ENCODE peak calls at places on chromosome 22, in eight cellular contexts. M is mesendoderm, R is H9, O is neural progenitor cell, V is IMR-90, H is fibroblast of lung, L is MM.1S, D is endothelial cell of umbilical vein. Y is an unnamed sample.

GRCh38 chr22:49180683-49181024 is 647.0 kb downstream of the BRD1 start:
- DNase-seq in M (no peak), R (no peak), D (no peak), V (no peak), H (no peak), L (no peak), O (no peak), Y (no peak)

GRCh38 chr22:41822289-41823057 is 10.4 kb upstream of the SREBF2 start:
- DNase-seq in O (peak; percentile 35), D (peak; percentile 65), L (peak; percentile 60), M (peak; percentile 84), V (peak; percentile 82), H (peak; percentile 69), R (no peak), Y (no peak)

GRCh38 chr22:30212996-30213441 is 33.5 kb downstream of the LIF start:
- DNase-seq in V (no peak), L (no peak), H (peak; percentile 80), D (no peak), M (no peak), O (no peak), R (no peak), Y (no peak)

GRCh38 chr22:17918840-17919239 is 105.5 kb downstream of the MICAL3 start:
- DNase-seq in M (no peak), L (no peak), O (no peak), R (no peak), V (peak; percentile 64), H (no peak), D (no peak), Y (no peak)

GRCh38 chr22:39808087-39808486 is 85.5 kb downstream of the ENTHD1 start:
- DNase-seq in L (no peak), V (peak; percentile 6), R (peak; percentile 64), H (peak; percentile 11), D (peak; percentile 28), O (peak; percentile 58), M (peak; percentile 68), Y (peak; percentile 85)

GRCh38 chr22:17785185-17786184 is 11.2 kb upstream of the BID start:
- DNase-seq in V (no peak), H (peak; percentile 22), O (peak; percentile 50), D (peak; percentile 11), L (peak; percentile 71), R (peak; percentile 88), M (peak; percentile 89), Y (peak; percentile 94)

GRCh38 chr22:25350551-25350971 is 131.1 kb downstream of the CRYBB2 start:
- DNase-seq in R (peak; percentile 52), H (no peak), L (no peak), D (no peak), M (no peak), O (no peak), V (no peak), Y (no peak)

GRCh38 chr22:44410396-44411056 is 87.5 kb downstream of the RTL6 start:
- DNase-seq in V (no peak), M (no peak), D (no peak), H (no peak), R (peak; percentile 24), O (no peak), L (no peak), Y (peak; percentile 41)

GRCh38 chr22:30249049-30250038 is 2.8 kb upstream of the LIF start:
- DNase-seq in D (no peak), R (no peak), V (no peak), O (no peak), H (peak; percentile 79), L (no peak), M (no peak), Y (no peak)

GRCh38 chr22:21917206-21917958 is 35.3 kb downstream of the PPM1F start:
- DNase-seq in D (no peak), H (peak; percentile 14), M (peak; percentile 45), O (no peak), V (no peak), R (no peak), L (no peak), Y (no peak)

GRCh38 chr22:46023558-46023981 is 46.6 kb upstream of the WNT7B start:
- DNase-seq in M (peak; percentile 68), V (peak; percentile 92), D (peak; percentile 40), H (peak; percentile 55), R (no peak), L (no peak), O (no peak), Y (peak; percentile 34)
- H3K4me1 ChIP-seq in M (no peaks in the 10 kb centered on the region), V (peaks cover 4% of the 10 kb centered on the region), D (peaks cover 3% of the 10 kb centered on the region), H (peaks cover 2% of the 10 kb centered on the region), R (no peaks in the 10 kb centered on the region), L (no peaks in the 10 kb centered on the region), O (peaks cover 5% of the 10 kb centered on the region), Y (no peaks in the 10 kb centered on the region)

GRCh38 chr22:22934543-22935055 is 47.0 kb downstream of the IGLL5 start:
- DNase-seq in O (no peak), V (no peak), R (no peak), L (no peak), H (no peak), M (no peak), D (no peak), Y (no peak)

GRCh38 chr22:22935056-22935545 is 47.5 kb downstream of the IGLL5 start:
- DNase-seq in D (no peak), H (no peak), O (no peak), L (no peak), M (no peak), V (no peak), R (no peak), Y (no peak)

GRCh38 chr22:22936190-22936914 is 48.7 kb downstream of the IGLL5 start:
- DNase-seq in R (no peak), O (no peak), H (no peak), L (no peak), D (no peak), M (no peak), V (no peak), Y (no peak)

GRCh38 chr22:22936915-22937656 is 49.5 kb downstream of the IGLL5 start:
- DNase-seq in L (no peak), O (no peak), R (no peak), M (no peak), V (no peak), D (no peak), H (no peak), Y (no peak)

DNA sequence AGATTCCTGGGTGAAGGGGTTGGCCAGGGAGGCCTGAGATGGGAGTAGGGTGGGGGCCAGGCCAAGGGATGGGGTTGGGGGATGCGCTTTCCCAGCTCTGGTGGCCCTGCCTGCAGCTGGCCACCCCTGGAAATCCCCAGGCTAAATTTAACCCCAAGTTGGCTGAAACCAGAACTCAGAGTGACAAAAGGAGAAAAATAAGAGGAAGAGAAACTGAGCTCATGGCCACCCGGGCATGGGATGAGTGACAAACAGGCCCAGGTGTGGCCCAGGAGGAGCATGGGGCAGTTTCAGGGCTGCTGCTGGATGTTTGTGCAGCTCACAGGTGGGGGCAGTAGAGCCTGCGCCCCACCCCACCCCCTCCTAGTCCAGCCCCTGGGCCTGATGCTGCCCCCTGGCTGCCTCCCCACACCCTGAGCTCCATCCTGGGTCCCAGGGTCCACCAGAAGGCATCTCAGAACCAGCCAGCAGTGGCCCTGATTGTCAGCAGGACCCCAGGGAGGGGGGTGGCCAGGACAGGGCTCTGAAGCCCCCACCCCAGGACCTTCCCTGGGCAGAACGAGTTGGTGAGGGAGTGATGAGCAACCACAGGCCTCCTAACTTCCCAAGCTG is 48.0 kb downstream of the IGLL5 start:
- DNase-seq in L (peak; percentile 99), O (no peak), M (peak; percentile 19), R (peak; percentile 56), D (no peak), V (no peak), H (no peak), Y (peak; percentile 64)
- H3K9ac ChIP-seq in L (peak overlapping the region; percentile 93), O (no peak overlapping the region), M (no peak overlapping the region), R (no peak overlapping the region), D (no peak overlapping the region), V (no peak overlapping the region), H (no peak overlapping the region), Y (no peak overlapping the region)

GRCh38 chr22:23103199-23103954 is 33.1 kb downstream of the GNAZ start:
- DNase-seq in R (no peak), V (no peak), L (no peak), H (no peak), D (no peak), O (no peak), M (no peak), Y (no peak)

GRCh38 chr22:23101524-23101923 is 31.2 kb downstream of the GNAZ start:
- DNase-seq in R (no peak), D (no peak), V (no peak), M (no peak), H (no peak), L (no peak), O (no peak), Y (no peak)

GRCh38 chr22:23104109-23104971 is 34.0 kb downstream of the GNAZ start:
- DNase-seq in M (no peak), V (no peak), D (no peak), L (no peak), O (no peak), R (no peak), H (no peak), Y (no peak)

GRCh38 chr22:23102002-23102655 is 31.8 kb downstream of the GNAZ start:
- DNase-seq in R (no peak), H (no peak), M (no peak), O (no peak), L (no peak), V (no peak), D (no peak), Y (no peak)

DNA sequence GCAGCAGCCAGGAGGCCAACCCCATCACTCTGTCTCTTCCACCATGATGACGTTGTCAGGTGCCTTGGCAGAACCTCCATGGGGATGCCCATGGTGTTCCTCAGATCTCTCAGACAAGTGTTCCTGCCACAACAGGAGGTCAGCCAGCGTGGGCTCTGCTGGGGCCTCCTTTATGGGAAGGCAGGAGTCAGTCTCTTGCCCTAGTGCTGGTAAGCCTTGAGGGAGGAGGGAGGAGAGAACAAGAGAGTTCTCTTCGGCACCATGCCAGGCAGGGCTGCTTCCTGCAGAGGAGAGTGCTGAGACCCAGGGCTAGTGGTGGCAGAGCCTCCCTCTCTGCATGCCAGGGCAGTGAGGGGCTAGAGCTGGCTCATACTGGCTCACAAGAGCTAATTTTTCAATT is 32.5 kb downstream of the GNAZ start:
- DNase-seq in V (no peak), L (no peak), M (no peak), O (no peak), D (no peak), H (no peak), R (no peak), Y (no peak)
- H3K27me3 ChIP-seq in V (no peaks in the 10 kb centered on the region), L (no peaks in the 10 kb centered on the region), M (no peaks in the 10 kb centered on the region), O (no peaks in the 10 kb centered on the region), D (no peaks in the 10 kb centered on the region), H (no peaks in the 10 kb centered on the region), R (no peaks in the 10 kb centered on the region), Y (no peaks in the 10 kb centered on the region)

DNA sequence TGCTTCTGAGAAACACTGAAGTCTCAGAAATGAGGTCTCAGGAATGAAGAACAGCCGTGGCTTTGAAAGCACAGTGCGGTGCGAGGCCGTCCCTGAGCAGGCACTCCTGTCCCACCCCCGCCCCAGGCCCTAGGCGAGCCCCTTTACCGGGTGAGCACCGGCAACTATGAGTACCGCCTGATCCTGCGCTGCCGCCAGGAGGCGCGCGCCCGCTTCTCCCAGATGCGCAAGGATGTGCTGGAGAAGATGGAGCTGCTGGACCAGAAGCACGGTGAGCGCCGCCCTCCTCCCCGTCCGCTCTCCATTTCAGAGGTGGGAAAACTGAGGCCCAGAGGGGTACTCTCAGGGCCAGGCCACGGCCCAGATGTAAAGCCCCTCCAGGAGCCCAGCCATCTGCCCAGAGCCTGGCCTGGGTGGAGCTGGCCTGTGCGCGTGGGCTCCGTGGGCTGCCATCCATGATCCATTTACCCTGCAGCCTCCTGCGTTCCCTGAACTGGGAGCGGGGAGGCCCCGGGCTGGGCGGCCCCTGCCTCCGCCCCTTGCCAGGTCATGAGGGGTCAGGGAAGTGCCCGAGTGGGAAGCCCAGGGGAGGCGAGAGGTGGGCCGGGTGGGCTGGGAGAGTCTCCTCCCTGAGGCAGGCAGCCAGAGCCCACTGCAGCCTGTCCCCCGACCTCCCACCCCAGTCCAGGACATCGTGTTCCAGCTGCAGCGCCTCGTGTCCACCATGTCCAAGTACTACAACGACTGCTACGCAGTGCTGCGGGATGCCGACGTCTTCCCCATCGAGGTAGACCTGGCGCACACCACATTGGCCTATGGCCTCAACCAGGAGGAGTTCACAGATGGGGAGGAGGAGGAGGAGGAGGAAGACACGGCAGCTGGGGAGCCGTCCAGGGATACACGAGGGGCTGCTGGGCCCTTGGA is 9.5 kb downstream of the SLC16A8 start:
- DNase-seq in L (no peak), O (peak; percentile 67), R (peak; percentile 89), D (no peak), M (peak; percentile 71), V (peak; percentile 41), H (peak; percentile 40), Y (peak; percentile 94)
- H3K4me1 ChIP-seq in L (peaks cover 18% of the 10 kb centered on the region), O (peaks cover 4% of the 10 kb centered on the region), R (no peaks in the 10 kb centered on the region), D (no peaks in the 10 kb centered on the region), M (no peaks in the 10 kb centered on the region), V (no peaks in the 10 kb centered on the region), H (peaks cover 2% of the 10 kb centered on the region), Y (no peaks in the 10 kb centered on the region)